ENCODE peak calls at places on chromosomes 3 and 15, in four cellular contexts. E, G, J and U are unnamed samples.

GRCh38 chr3:32143849-32144757 is 37.7 kb downstream of the GPD1L start:
- DNase-seq in E (peak), G (peak), J (peak), U (peak)

GRCh38 chr3:149077638-149078037 is 8.7 kb downstream of the HLTF start:
- DNase-seq in E (no peak), G (no peak), J (no peak), U (no peak)

GRCh38 chr15:84949043-84949442 is 32.6 kb upstream of the PDE8A start:
- DNase-seq in E (no peak), G (no peak), J (no peak), U (no peak)

GRCh38 chr3:118628704-118629341 is 405.8 kb downstream of the IGSF11 start:
- DNase-seq in E (peak), G (peak), J (peak), U (peak)

GRCh38 chr15:55279746-55280351 is 9.8 kb downstream of the RAB27A start:
- DNase-seq in E (peak), G (no peak), J (no peak), U (no peak)

GRCh38 chr3:100521439-100521845 is 29.0 kb downstream of the TMEM45A start:
- DNase-seq in E (no peak), G (no peak), J (no peak), U (no peak)

GRCh38 chr3:8143186-8143585 is 358.4 kb upstream of the LMCD1 start:
- DNase-seq in E (no peak), G (no peak), J (no peak), U (no peak)

GRCh38 chr15:28127036-28127435 is 27.9 kb upstream of the OCA2 start:
- DNase-seq in E (no peak), G (no peak), J (no peak), U (no peak)

GRCh38 chr3:185040425-185040824 is 112.4 kb downstream of the C3orf70 start:
- DNase-seq in E (no peak), G (no peak), J (no peak), U (no peak)

GRCh38 chr3:189395825-189396224 is 224.1 kb downstream of the TPRG1 start:
- DNase-seq in E (no peak), G (no peak), J (no peak), U (no peak)

GRCh38 chr3:46284981-46285683 is 42.9 kb downstream of the CCR3 start:
- DNase-seq in E (peak), G (no peak), J (no peak), U (no peak)

GRCh38 chr3:135009014-135009413 is 214.0 kb downstream of the EPHB1 start:
- DNase-seq in E (no peak), G (no peak), J (no peak), U (no peak)

GRCh38 chr3:100022506-100022905 is 91.8 kb downstream of the FILIP1L start:
- DNase-seq in E (no peak), G (no peak), J (no peak), U (no peak)

GRCh38 chr3:194140520-194141414 is 4.8 kb downstream of the HES1 start:
- DNase-seq in E (peak), G (peak), J (peak), U (peak)

GRCh38 chr3:129597087-129597791 is 9.2 kb downstream of the PLXND1 start:
- DNase-seq in E (no peak), G (peak), J (no peak), U (no peak)

GRCh38 chr3:55165278-55165677 is 237.4 kb upstream of the LRTM1 start:
- DNase-seq in E (no peak), G (no peak), J (no peak), U (no peak)

GRCh38 chr3:169173231-169173630 is 490.3 kb downstream of the MECOM start:
- DNase-seq in E (no peak), G (no peak), J (peak), U (no peak)

GRCh38 chr15:41821831-41822230 is 6.1 kb upstream of the JMJD7 start:
- DNase-seq in E (no peak), G (peak), J (no peak), U (no peak)

GRCh38 chr3:151156618-151157216 is 46.3 kb downstream of the GPR171 start:
- DNase-seq in E (no peak), G (peak), J (peak), U (peak)

GRCh38 chr3:59451041-59451763 is 401.4 kb upstream of the CFAP20DC start:
- DNase-seq in E (peak), G (no peak), J (peak), U (peak)

GRCh38 chr15:63466378-63467192 is 37.8 kb upstream of the USP3 start:
- DNase-seq in E (peak), G (peak), J (peak), U (peak)

GRCh38 chr15:71325461-71325860 is 210.2 kb downstream of the THSD4 start:
- DNase-seq in E (no peak), G (no peak), J (no peak), U (no peak)

GRCh38 chr15:63887630-63888029 is 53.9 kb upstream of the HERC1 start:
- DNase-seq in E (no peak), G (no peak), J (no peak), U (no peak)

GRCh38 chr3:172102123-172102882 is 62.9 kb downstream of the FNDC3B start:
- DNase-seq in E (no peak), G (no peak), J (peak), U (no peak)